ENCODE peak calls at places on chromosome 16, in seven cellular contexts. S, Q, E, X, C, T and D are unnamed samples.

GRCh38 chr16:14244344-14245010 is 173.4 kb downstream of the MRTFB start:
- DNase-seq in T (no peak), E (no peak), X (no peak), Q (no peak), C (no peak), S (no peak), D (no peak)

GRCh38 chr16:30927789-30928378 is 4.5 kb downstream of the FBXL19 start:
- DNase-seq in T (peak), E (no peak), C (peak), S (peak), X (no peak), Q (no peak), D (no peak)

GRCh38 chr16:58563775-58564174 is 48.5 kb downstream of the SETD6 start:
- DNase-seq in C (no peak), T (no peak), X (no peak), S (no peak), Q (no peak), E (no peak), D (no peak)

GRCh38 chr16:79185681-79186080 is 414.9 kb downstream of the MAF start:
- DNase-seq in E (no peak), C (no peak), Q (no peak), X (no peak), T (no peak), S (no peak), D (no peak)

GRCh38 chr16:58518083-58518979 is 3.0 kb downstream of the SETD6 start:
- DNase-seq in T (peak), S (no peak), C (no peak), X (no peak), E (no peak), Q (no peak), D (no peak)

GRCh38 chr16:27220991-27221390 is 17.7 kb downstream of the KDM8 start:
- DNase-seq in S (no peak), T (no peak), X (no peak), C (no peak), Q (no peak), E (no peak), D (no peak)

GRCh38 chr16:70433456-70434103 is 5.3 kb downstream of the ST3GAL2 start:
- DNase-seq in E (no peak), Q (no peak), S (no peak), X (no peak), C (no peak), T (no peak), D (no peak)

GRCh38 chr16:75198135-75198600 is 8.8 kb downstream of the CTRB2 start:
- DNase-seq in T (no peak), Q (no peak), S (no peak), E (no peak), X (no peak), C (no peak), D (no peak)

GRCh38 chr16:86929149-86929871 is 351.0 kb downstream of the FOXL1 start:
- DNase-seq in Q (peak), C (no peak), T (no peak), S (no peak), X (no peak), E (no peak), D (no peak)

GRCh38 chr16:11053916-11054460 is 109.6 kb downstream of the CLEC16A start:
- DNase-seq in S (no peak), T (no peak), Q (no peak), C (no peak), E (no peak), X (no peak), D (no peak)

GRCh38 chr16:29686740-29687327 is 7.9 kb downstream of the QPRT start:
- DNase-seq in S (no peak), C (no peak), Q (no peak), T (no peak), X (no peak), E (no peak), D (no peak)

GRCh38 chr16:85112364-85112763 is at the start of gene CIBAR2:
- DNase-seq in Q (no peak), T (no peak), C (no peak), E (no peak), S (no peak), X (no peak), D (no peak)

GRCh38 chr16:66898207-66898606 is 17.9 kb downstream of the PDP2 start:
- DNase-seq in X (no peak), C (no peak), E (no peak), Q (no peak), S (no peak), T (no peak), D (no peak)

GRCh38 chr16:29816694-29817441 is 916 bp downstream of the PAGR1 start:
- DNase-seq in C (no peak), Q (peak), X (no peak), E (peak), S (no peak), T (peak), D (no peak)

GRCh38 chr16:55662641-55663040 is 6.9 kb downstream of the SLC6A2 start:
- DNase-seq in X (no peak), C (no peak), E (no peak), S (no peak), T (no peak), Q (no peak), D (no peak)

GRCh38 chr16:12089492-12090161 is 113.1 kb downstream of the SNX29 start:
- DNase-seq in S (no peak), T (no peak), X (no peak), Q (peak), C (no peak), E (no peak), D (no peak)

GRCh38 chr16:10749680-10750035 is 6.0 kb downstream of the NUBP1 start:
- DNase-seq in T (no peak), C (no peak), E (no peak), Q (no peak), X (no peak), S (no peak), D (no peak)

GRCh38 chr16:54628796-54629625 is 301.7 kb upstream of the IRX5 start:
- DNase-seq in E (no peak), Q (no peak), S (no peak), T (no peak), C (no peak), X (no peak), D (no peak)

GRCh38 chr16:48158296-48158695 is 2.5 kb upstream of the ABCC12 start:
- DNase-seq in T (peak), C (no peak), X (peak), E (no peak), S (no peak), Q (peak), D (no peak)

GRCh38 chr16:28309811-28310311 is 17.5 kb downstream of the SBK1 start:
- DNase-seq in S (no peak), T (peak), X (peak), Q (no peak), E (peak), C (no peak), D (no peak)

GRCh38 chr16:30004424-30004776 is 6.4 kb downstream of the DOC2A start:
- DNase-seq in T (no peak), E (no peak), S (no peak), X (no peak), C (peak), Q (no peak), D (no peak)